ENCODE peak calls at places on chromosomes 4 and X, in five cellular contexts. S, D, W, U and I are unnamed samples. For H3K36me3, the result is how much of the 10 kb centered on the place peaks cover.

GRCh38 chr4:112813790-112814189 is 176.8 kb downstream of the LARP7 start:
- DNase-seq in U (no peak), D (no peak), W (no peak), S (peak), I (no peak)

GRCh38 chr4:74873545-74874295 is 59.2 kb upstream of the PARM1 start:
- DNase-seq in W (no peak), D (no peak), S (no peak), U (no peak), I (no peak)

GRCh38 chrX:130594453-130594916 is 192.7 kb downstream of the RBMX2 start:
- DNase-seq in S (no peak), W (no peak), D (peak), U (no peak), I (no peak)

GRCh38 chrX:144715356-144715755 is 531.9 kb upstream of the SPANXN1 start:
- DNase-seq in D (no peak), U (no peak), S (no peak), W (no peak), I (no peak)

GRCh38 chr4:105683038-105683437 is 25.5 kb downstream of the INTS12 start:
- DNase-seq in U (no peak), W (no peak), D (peak), S (no peak), I (no peak)

GRCh38 chr4:38858097-38858420 is 1.4 kb upstream of the TLR6 start:
- DNase-seq in S (no peak), U (no peak), W (no peak), D (no peak), I (no peak)

GRCh38 chr4:101252721-101253120 is 94.6 kb downstream of the PPP3CA start:
- DNase-seq in S (peak), U (no peak), D (no peak), W (no peak), I (no peak)

GRCh38 chrX:147565239-147565638 is 346.5 kb upstream of the FMR1 start:
- DNase-seq in U (no peak), W (no peak), D (no peak), S (no peak), I (no peak)

GRCh38 chrX:97481228-97481627 is 597.5 kb downstream of the RPA4 start:
- DNase-seq in S (no peak), W (no peak), D (no peak), U (no peak), I (no peak)

GRCh38 chr4:101183658-101184373 is 163.5 kb downstream of the PPP3CA start:
- DNase-seq in D (no peak), W (no peak), S (peak), U (no peak), I (no peak)

GRCh38 chr4:10123227-10124101 is 6.9 kb upstream of the WDR1 start:
- DNase-seq in D (peak), S (peak), W (no peak), U (no peak), I (no peak)

GRCh38 chr4:73856518-73856917 is 3.4 kb downstream of the PF4V1 start:
- DNase-seq in W (no peak), S (no peak), U (no peak), D (no peak), I (no peak)

GRCh38 chr4:147118523-147118922 is 172.9 kb upstream of the TTC29 start:
- DNase-seq in D (no peak), S (peak), U (peak), W (no peak), I (peak)

GRCh38 chr4:66568431-66568830 is 898.1 kb upstream of the EPHA5 start:
- DNase-seq in D (no peak), S (no peak), U (no peak), W (no peak), I (no peak)

GRCh38 chr4:182554736-182555135 is 311.5 kb downstream of the TENM3 start:
- DNase-seq in W (no peak), S (no peak), D (no peak), U (no peak), I (no peak)

GRCh38 chr4:67704843-67705242 is 3.9 kb upstream of the UBA6 start:
- DNase-seq in U (no peak), D (no peak), W (no peak), S (no peak), I (no peak)

GRCh38 chr4:833156-833555 is 7.2 kb upstream of the CPLX1 start:
- DNase-seq in D (no peak), W (no peak), U (no peak), S (no peak), I (no peak)

GRCh38 chrX:132444936-132445335 is 43.9 kb downstream of the MBNL3 start:
- DNase-seq in S (no peak), D (no peak), U (no peak), W (no peak), I (no peak)

GRCh38 chrX:9562851-9563250 is 98.0 kb downstream of the TBL1X start:
- DNase-seq in W (no peak), D (no peak), S (peak), U (no peak), I (no peak)

GRCh38 chrX:65463550-65463949 is 71.0 kb downstream of the LAS1L start:
- DNase-seq in W (no peak), D (no peak), U (no peak), S (peak), I (no peak)

GRCh38 chr4:155540698-155541097 is 126.0 kb upstream of the GUCY1A1 start:
- DNase-seq in W (no peak), D (no peak), U (no peak), S (no peak), I (no peak)

GRCh38 chr4:176139518-176139917 is 55.9 kb downstream of the SPATA4 start:
- DNase-seq in W (no peak), S (no peak), U (no peak), D (no peak), I (no peak)

GRCh38 chrX:13131511-13132137 is 87.2 kb upstream of the FAM9C start:
- DNase-seq in W (no peak), S (no peak), U (no peak), D (no peak), I (no peak)

DNA sequence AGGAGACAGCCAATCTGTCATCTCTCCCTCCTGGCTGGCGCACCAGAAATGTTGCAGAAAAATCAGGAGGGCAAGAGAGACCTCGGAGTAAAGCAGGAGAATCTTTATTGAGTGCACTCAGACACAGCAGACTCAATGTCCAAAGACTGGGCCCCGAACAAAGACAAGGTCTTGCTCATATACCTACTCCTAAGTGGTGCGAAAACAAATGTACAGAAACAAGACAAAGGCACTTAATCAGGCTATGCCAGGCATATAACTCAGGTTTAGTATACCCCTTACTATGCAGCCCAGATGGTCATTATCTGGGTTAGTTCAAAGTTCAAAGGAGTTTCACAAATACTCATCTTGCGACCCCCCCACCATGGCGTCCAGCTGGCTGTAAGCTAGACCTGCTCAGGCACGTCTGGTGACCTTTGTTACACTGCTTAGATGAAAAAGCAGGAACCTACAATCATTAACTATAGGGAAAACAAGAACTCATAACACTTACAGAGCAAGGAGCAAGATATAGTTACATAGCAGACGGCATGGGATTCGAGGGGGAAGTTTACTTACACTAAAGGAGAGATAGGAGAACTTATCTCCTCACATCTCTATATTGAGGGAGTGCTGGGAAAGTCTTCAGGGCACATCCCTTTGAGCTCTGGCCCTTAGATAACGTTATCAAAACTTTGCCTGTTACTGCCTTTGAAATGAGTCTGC is 27.5 kb downstream of the SULT1E1 start:
- DNase-seq in W (no peak), U (no peak), D (peak), S (no peak), I (no peak)
- H3K27ac ChIP-seq in W (no peak), U (peak), D (peak), S (no peak), I (no peak)

GRCh38 chr4:26431461-26432165 is 58.7 kb downstream of the CCKAR start:
- DNase-seq in U (no peak), S (peak), W (no peak), D (no peak), I (no peak)
- H3K36me3 ChIP-seq in U (under half), S (under half), W (under half), D (under half), I (under half)

GRCh38 chr4:14749910-14750309 is 252.4 kb upstream of the CPEB2 start:
- DNase-seq in U (peak), S (no peak), D (peak), W (no peak), I (peak)
- TF ChIP-seq CTCF in U (peak), S (no peak), D (peak), W (no peak), I (no peak)

GRCh38 chrX:153844509-153845082 is 14.3 kb upstream of the PDZD4 start:
- DNase-seq in W (no peak), D (no peak), S (no peak), U (no peak), I (no peak)

GRCh38 chrX:153848325-153848724 is 18.0 kb upstream of the PDZD4 start:
- DNase-seq in S (no peak), U (no peak), D (no peak), W (no peak), I (no peak)

GRCh38 chrX:153845195-153845594 is 14.9 kb upstream of the PDZD4 start:
- DNase-seq in U (no peak), S (no peak), D (no peak), W (no peak), I (no peak)

GRCh38 chrX:153845842-153846241 is 15.5 kb upstream of the PDZD4 start:
- DNase-seq in U (no peak), D (no peak), S (no peak), W (no peak), I (no peak)
- H3K27ac ChIP-seq in U (no peak), D (no peak), S (no peak), W (no peak), I (no peak)

GRCh38 chr4:8783736-8784135 is 87.9 kb downstream of the HMX1 start:
- DNase-seq in D (no peak), S (no peak), U (no peak), W (no peak), I (no peak)
- H3K36me3 ChIP-seq in D (under half), S (under half), U (under half), W (under half), I (under half)

GRCh38 chrX:102714994-102715393 is 2.7 kb downstream of the GPRASP2 start:
- DNase-seq in S (no peak), D (no peak), U (no peak), W (no peak), I (no peak)
- TF ChIP-seq CTCF in S (no peak), D (no peak), U (no peak), W (no peak), I (no peak)

DNA sequence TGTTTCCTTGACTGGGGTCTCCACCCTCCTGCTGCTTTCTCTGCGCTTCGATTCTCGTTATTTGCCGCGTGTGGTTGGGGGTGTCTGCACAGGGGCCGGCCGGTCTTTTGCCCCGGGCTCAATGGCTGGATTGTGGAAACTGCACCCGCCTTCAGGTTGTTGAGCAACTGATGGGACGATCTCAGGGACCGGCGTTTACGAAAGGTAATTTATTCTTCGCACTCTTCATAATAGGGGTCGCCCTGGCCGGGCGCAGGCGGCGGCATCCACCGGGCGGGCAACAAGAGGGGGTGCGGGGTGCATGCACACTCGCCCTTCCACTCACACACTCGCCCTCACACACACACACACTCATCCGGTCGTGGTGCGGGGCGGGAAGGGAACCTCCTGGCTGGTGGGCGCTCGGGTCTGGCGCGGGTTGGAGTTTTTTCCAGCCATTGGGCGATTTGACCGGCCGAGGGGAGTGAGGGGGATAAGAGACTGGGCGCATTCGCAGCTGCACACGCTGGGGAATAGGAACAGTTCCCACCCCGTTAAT is 1.5 kb downstream of the ADGRL3 start:
- DNase-seq in D (no peak), S (no peak), W (no peak), U (peak), I (no peak)
- H3K27ac ChIP-seq in D (peak), S (no peak), W (peak), U (peak), I (peak)

DNA sequence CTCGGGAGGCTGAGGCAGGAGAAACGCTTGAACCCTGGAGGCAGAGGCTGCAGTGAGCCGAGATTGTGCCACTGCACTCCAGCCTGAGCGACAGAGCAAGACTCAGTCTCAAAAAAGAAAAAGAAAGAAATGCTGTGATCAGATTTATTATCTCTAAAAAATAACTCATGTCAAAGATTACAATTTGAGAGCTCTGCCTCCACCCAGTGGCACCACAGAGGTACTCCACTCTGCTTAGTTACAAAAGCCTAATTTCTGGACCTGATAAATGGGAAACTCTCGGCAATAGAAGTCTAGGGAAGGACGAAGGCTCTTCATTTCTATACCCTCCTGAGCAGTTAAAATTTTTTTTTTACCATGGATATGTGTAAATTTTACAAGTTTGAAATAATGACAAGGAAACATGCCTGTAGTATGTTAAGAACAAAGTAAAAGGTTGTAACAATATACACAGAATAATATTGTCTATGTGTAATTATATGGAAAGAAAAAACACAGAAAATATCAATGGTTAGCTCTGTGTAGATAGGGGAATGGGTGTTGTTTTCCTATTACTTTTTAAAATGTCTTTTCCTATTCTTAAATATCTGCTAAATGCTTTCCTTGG is 149.8 kb downstream of the STIM2 start:
- DNase-seq in W (no peak), D (peak), U (peak), S (peak), I (peak)
- H3K36me3 ChIP-seq in W (under half), D (under half), U (under half), S (under half), I (under half)

GRCh38 chrX:119791437-119792231 is at the start of gene RPL39:
- DNase-seq in D (peak), W (peak), U (peak), S (peak), I (peak)
- TF ChIP-seq CTCF in D (no peak), W (no peak), U (no peak), S (no peak), I (no peak)

GRCh38 chr4:76626686-76627465 is 191.8 kb downstream of the SHROOM3 start:
- DNase-seq in U (no peak), D (no peak), W (no peak), S (peak), I (no peak)
- H3K27ac ChIP-seq in U (no peak), D (peak), W (peak), S (no peak), I (peak)